ENCODE peak calls at places on chromosome 16, in six cellular contexts. Z, I, S, K, R and Y are unnamed samples.

GRCh38 chr16:11258553-11259287 is 2.7 kb upstream of the SOCS1 start:
- DNase-seq in Z (peak; percentile 59), K (peak; percentile 40), I (no peak), R (no peak), S (no peak), Y (no peak)

GRCh38 chr16:4550587-4550986 is 5.6 kb upstream of the C16orf96 start:
- DNase-seq in K (no peak), Z (no peak), I (no peak), R (no peak), S (no peak), Y (no peak)

GRCh38 chr16:89040391-89040790 is 53.3 kb upstream of the ACSF3 start:
- DNase-seq in I (no peak), K (no peak), S (no peak), Z (no peak), R (no peak), Y (no peak)

GRCh38 chr16:22386976-22387375 is 12.6 kb upstream of the CDR2 start:
- DNase-seq in K (no peak), I (no peak), R (no peak), S (peak; percentile 17), Z (no peak), Y (no peak)

GRCh38 chr16:72043539-72043938 is 10.8 kb upstream of the HP start:
- DNase-seq in S (no peak), K (no peak), I (no peak), R (no peak), Z (no peak), Y (no peak)

GRCh38 chr16:12501727-12502457 is 301.8 kb downstream of the CPPED1 start:
- DNase-seq in S (no peak), I (no peak), R (no peak), Z (no peak), K (no peak), Y (no peak)

GRCh38 chr16:46883353-46883689 is 841 bp upstream of the GPT2 start:
- DNase-seq in S (no peak), K (no peak), I (no peak), R (no peak), Z (no peak), Y (no peak)

GRCh38 chr16:1899641-1900451 is 18.4 kb downstream of the HS3ST6 start:
- DNase-seq in Z (no peak), K (no peak), I (no peak), S (no peak), R (peak; percentile 98), Y (no peak)

GRCh38 chr16:47713225-47713595 is 252.1 kb downstream of the PHKB start:
- DNase-seq in R (no peak), Z (peak; percentile 4), I (no peak), S (no peak), K (no peak), Y (no peak)

GRCh38 chr16:9225527-9226316 is 134.3 kb downstream of the HAPSTR1 start:
- DNase-seq in I (peak; percentile 41), K (no peak), Z (no peak), R (no peak), S (peak; percentile 46), Y (peak; percentile 39)

GRCh38 chr16:86100205-86101134 is 201.5 kb downstream of the IRF8 start:
- DNase-seq in Z (no peak), I (no peak), K (no peak), S (no peak), R (no peak), Y (no peak)

GRCh38 chr16:53754938-53755910 is 51.3 kb downstream of the FTO start:
- DNase-seq in K (peak; percentile 35), Z (no peak), I (no peak), S (no peak), R (no peak), Y (no peak)

GRCh38 chr16:743794-744500 is 3.1 kb upstream of the CIAO3 start:
- DNase-seq in S (no peak), K (no peak), I (no peak), Z (no peak), R (no peak), Y (no peak)

GRCh38 chr16:83433201-83433600 is 374.6 kb upstream of the HSBP1 start:
- DNase-seq in R (no peak), Z (no peak), S (no peak), I (no peak), K (no peak), Y (no peak)

GRCh38 chr16:85168732-85169256 is 56.5 kb upstream of the CIBAR2 start:
- DNase-seq in I (peak; percentile 74), Z (no peak), R (no peak), K (peak; percentile 89), S (peak; percentile 80), Y (peak; percentile 83)

GRCh38 chr16:83393196-83393981 is 414.4 kb upstream of the HSBP1 start:
- DNase-seq in K (no peak), R (no peak), I (no peak), S (no peak), Z (no peak), Y (no peak)

GRCh38 chr16:28058839-28059589 is 4.5 kb downstream of the GSG1L start:
- DNase-seq in Z (no peak), R (no peak), K (no peak), I (no peak), S (no peak), Y (no peak)

GRCh38 chr16:31177136-31177535 is 2.8 kb upstream of the FUS start:
- DNase-seq in S (no peak), I (no peak), Z (peak; percentile 40), K (no peak), R (peak; percentile 38), Y (no peak)

GRCh38 chr16:72404299-72404698 is 232.3 kb upstream of the PMFBP1 start:
- DNase-seq in R (no peak), I (no peak), K (no peak), Z (no peak), S (no peak), Y (no peak)

GRCh38 chr16:11621920-11622651 is 35.4 kb upstream of the LITAF start:
- DNase-seq in S (no peak), Z (peak; percentile 40), I (no peak), R (no peak), K (no peak), Y (peak; percentile 60)

GRCh38 chr16:3651461-3652372 is 2.8 kb upstream of the DNASE1 start:
- DNase-seq in S (no peak), K (no peak), Z (no peak), R (no peak), I (no peak), Y (no peak)